ENCODE peak calls at places on chromosomes 7 and 10, in four cellular contexts. C is left lung, D is adrenal gland, E is heart left ventricle. M is an unnamed sample.

GRCh38 chr7:129391546-129392211 is 42.6 kb upstream of the STRIP2 start:
- DNase-seq in D (no peak), E (no peak), C (no peak), M (no peak)

GRCh38 chr7:105268056-105268455 is 120.7 kb downstream of the SRPK2 start:
- DNase-seq in E (no peak), D (no peak), C (no peak), M (no peak)

GRCh38 chr10:11910102-11910501 is 86.9 kb downstream of the PROSER2 start:
- DNase-seq in D (no peak), C (no peak), E (no peak), M (no peak)

GRCh38 chr10:110279062-110279986 is 25.4 kb downstream of the SMNDC1 start:
- DNase-seq in D (peak; percentile 59), C (no peak), E (no peak), M (no peak)

GRCh38 chr7:131769241-131769640 is 212.8 kb upstream of the PODXL start:
- DNase-seq in C (no peak), D (no peak), E (no peak), M (no peak)

GRCh38 chr10:110499796-110500514 is 2.2 kb downstream of the DUSP5 start:
- DNase-seq in D (no peak), E (no peak), C (no peak), M (no peak)

GRCh38 chr7:120825152-120825551 is 32.8 kb downstream of the TSPAN12 start:
- DNase-seq in D (no peak), E (no peak), C (no peak), M (no peak)

GRCh38 chr7:129707910-129708490 is 96.5 kb downstream of the NRF1 start:
- DNase-seq in E (no peak), D (no peak), C (no peak), M (no peak)

GRCh38 chr7:155796381-155797261 is 15.6 kb downstream of the SHH start:
- DNase-seq in D (peak; percentile 73), E (peak; percentile 85), C (peak; percentile 56), M (peak; percentile 57)

GRCh38 chr10:132660385-132660784 is 122.8 kb downstream of the INPP5A start:
- DNase-seq in C (no peak), D (no peak), E (no peak), M (no peak)

GRCh38 chr7:114901771-114902170 is 20.1 kb upstream of the MDFIC start:
- DNase-seq in E (no peak), D (no peak), C (no peak), M (no peak)

GRCh38 chr7:54260868-54261475 is 281.2 kb upstream of the VSTM2A start:
- DNase-seq in C (no peak), D (no peak), E (no peak), M (no peak)

GRCh38 chr7:17144313-17144712 is 154.1 kb upstream of the AHR start:
- DNase-seq in D (no peak), E (no peak), C (no peak), M (no peak)

GRCh38 chr10:4370376-4370775 is 455.6 kb upstream of the AKR1E2 start:
- DNase-seq in C (no peak), E (no peak), D (no peak), M (no peak)

GRCh38 chr10:97549587-97550322 is 22.8 kb upstream of the ANKRD2 start:
- DNase-seq in E (no peak), C (peak; percentile 32), D (no peak), M (peak; percentile 43)

GRCh38 chr10:34351161-34351560 is 463.9 kb downstream of the PARD3 start:
- DNase-seq in E (no peak), D (no peak), C (no peak), M (no peak)

GRCh38 chr7:45682358-45682735 is 108.2 kb downstream of the ADCY1 start:
- DNase-seq in E (no peak), C (no peak), D (peak; percentile 0), M (no peak)

GRCh38 chr7:3955751-3956696 is 655.0 kb downstream of the SDK1 start:
- DNase-seq in E (no peak), D (no peak), C (no peak), M (no peak)

GRCh38 chr7:66627151-66627681 is 1.5 kb upstream of the KCTD7 start:
- DNase-seq in E (no peak), C (peak; percentile 44), D (no peak), M (no peak)

GRCh38 chr7:47392241-47392759 is 189.6 kb downstream of the TNS3 start:
- DNase-seq in E (peak; percentile 81), C (peak; percentile 75), D (peak; percentile 94), M (peak; percentile 80)

GRCh38 chr10:118102116-118102515 is 55.4 kb upstream of the RAB11FIP2 start:
- DNase-seq in E (no peak), C (no peak), D (no peak), M (no peak)

GRCh38 chr10:98423691-98424120 is 8.7 kb upstream of the PYROXD2 start:
- DNase-seq in C (no peak), E (no peak), D (no peak), M (no peak)

GRCh38 chr7:137944168-137944567 is 57.7 kb downstream of the CREB3L2 start:
- DNase-seq in D (no peak), E (no peak), C (no peak), M (no peak)

GRCh38 chr7:141495057-141495456 is 56.2 kb upstream of the AGK start:
- DNase-seq in D (no peak), C (no peak), E (no peak), M (no peak)

GRCh38 chr7:84688671-84689070 is 494.1 kb upstream of the SEMA3A start:
- DNase-seq in C (no peak), E (no peak), D (no peak), M (no peak)

GRCh38 chr10:104546756-104547155 is 94.3 kb upstream of the SORCS3 start:
- DNase-seq in D (no peak), E (no peak), C (no peak), M (no peak)

GRCh38 chr10:77926566-77927342 is at the start of gene DLG5:
- DNase-seq in C (peak; percentile 70), E (peak; percentile 85), D (peak; percentile 77), M (peak; percentile 73)

GRCh38 chr7:158448701-158449100 is 138.9 kb downstream of the PTPRN2 start:
- DNase-seq in D (no peak), C (no peak), E (no peak), M (no peak)

GRCh38 chr7:158449942-158450341 is 137.7 kb downstream of the PTPRN2 start:
- DNase-seq in E (no peak), D (no peak), C (no peak), M (no peak)

GRCh38 chr7:158449266-158449665 is 138.4 kb downstream of the PTPRN2 start:
- DNase-seq in D (no peak), C (no peak), E (no peak), M (no peak)

GRCh38 chr7:158452331-158452730 is 135.3 kb downstream of the PTPRN2 start:
- DNase-seq in D (no peak), E (no peak), C (no peak), M (no peak)

DNA sequence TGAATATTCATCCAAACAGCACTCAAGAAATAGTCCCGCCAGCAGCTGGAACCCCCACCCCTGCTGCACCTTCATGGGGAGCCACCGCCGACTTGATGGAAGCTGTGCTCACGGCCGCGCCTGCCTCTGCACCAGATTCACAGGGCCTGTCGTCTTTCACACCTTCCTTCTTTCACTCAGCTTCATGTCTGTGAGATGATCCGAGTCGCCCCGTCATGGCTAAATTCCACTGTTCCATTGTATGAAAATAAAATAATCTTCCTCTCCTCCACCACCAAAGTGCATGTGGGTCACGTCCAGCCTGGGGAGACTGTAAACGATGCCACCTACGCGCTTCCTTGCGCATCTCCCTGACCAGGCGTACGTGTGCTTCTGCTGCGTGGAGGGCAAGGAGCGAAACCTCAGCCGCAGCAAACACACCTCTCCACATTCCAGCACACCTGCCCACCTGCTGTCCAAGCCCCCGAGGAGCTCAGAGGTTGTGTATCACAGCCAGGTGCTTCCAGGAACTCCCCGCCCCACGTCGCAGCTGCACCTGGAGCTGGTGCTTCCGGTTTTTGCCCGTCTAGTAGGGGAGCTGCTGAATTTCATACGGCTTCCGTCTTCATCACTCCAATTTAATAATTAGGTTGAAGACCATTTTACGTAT is 137.0 kb downstream of the PTPRN2 start:
- DNase-seq in D (no peak), C (no peak), E (no peak), M (no peak)
- H3K9me3 ChIP-seq in D (no peaks in the 10 kb centered on the region), C (no peaks in the 10 kb centered on the region), E (no peaks in the 10 kb centered on the region), M (no peaks in the 10 kb centered on the region)

DNA sequence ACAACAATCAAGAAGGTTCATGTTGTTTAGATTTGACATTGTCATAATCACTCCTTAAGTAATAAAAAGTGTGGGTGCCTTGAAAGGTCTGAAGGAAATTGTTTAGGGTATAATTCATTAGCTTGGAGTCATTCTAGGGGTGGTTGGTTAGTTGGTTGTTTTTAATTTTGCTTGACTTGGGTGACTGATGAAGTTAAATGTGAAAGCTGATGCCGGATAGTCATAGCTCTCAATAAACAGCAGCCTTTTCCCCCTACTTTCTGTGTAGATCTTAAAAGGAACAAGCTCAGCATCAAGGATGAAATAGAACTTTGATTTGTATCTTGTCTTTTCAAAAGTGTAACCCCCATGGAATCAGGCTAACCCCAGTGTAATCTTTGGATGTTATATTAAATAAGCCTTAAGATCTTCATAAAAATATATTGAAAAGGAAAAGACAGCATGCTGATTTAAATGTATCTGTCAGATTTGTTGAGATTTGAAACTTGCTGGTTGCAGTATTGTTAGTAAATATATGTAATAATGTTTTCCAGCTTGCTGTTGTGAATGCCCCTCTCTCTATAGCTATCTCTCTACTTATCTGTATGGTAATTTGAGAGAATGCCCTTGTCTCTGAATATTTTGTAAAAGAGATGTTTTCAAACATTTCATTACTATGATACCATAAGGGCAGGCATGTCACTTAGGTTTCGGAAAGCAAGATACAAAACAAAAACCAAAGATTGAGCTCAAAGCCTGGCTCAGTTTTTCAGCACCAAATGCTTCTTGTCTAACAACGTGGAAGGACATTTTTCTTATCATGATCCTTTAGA is 148.5 kb downstream of the ARID5B start:
- DNase-seq in D (no peak), C (no peak), E (no peak), M (no peak)
- H3K4me1 ChIP-seq in D (peaks cover 22% of the 10 kb centered on the region), C (peaks cover 31% of the 10 kb centered on the region), E (peaks cover 71% of the 10 kb centered on the region), M (peaks cover 95% of the 10 kb centered on the region)

DNA sequence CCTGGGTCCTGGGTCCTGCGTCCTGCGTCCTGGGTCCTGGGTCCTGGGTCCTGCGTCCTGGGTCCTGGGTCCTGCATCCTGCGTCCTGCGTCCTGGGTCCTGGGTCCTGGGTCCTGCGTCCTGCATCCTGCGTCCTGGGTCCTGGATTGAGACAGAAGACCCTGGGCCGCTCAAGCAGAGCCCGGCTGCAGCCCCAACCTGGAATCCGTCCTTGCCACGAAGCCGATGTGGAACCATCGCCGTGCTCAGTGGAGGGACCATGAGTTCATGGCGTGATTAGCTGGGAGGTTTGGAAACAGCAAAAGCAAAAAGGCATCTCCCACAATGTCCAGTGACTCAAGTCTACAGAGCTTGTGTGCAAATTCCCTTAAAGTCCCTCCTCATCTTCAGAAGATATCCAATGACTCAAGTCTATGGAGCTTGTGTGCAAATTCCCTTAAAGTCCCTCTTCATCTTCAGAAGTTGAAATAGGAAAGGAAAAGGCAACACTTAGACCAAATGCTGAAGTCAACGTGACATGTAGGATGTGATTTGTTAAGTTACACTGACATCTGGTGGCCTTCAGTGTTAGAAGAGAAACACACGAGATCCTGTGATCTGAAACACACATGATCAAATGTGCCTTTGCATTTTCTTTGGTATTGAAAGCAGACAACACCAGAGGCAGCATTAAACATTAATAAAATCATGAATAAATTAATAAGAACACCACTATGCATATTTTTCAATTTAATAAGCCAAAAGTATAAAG is 179.9 kb downstream of the PTPRN2 start:
- DNase-seq in C (no peak), E (no peak), D (no peak), M (no peak)
- TF ChIP-seq CTCF in C (peak; percentile 17), E (peak; percentile 27), D (peak; percentile 42), M (peak; percentile 62)

DNA sequence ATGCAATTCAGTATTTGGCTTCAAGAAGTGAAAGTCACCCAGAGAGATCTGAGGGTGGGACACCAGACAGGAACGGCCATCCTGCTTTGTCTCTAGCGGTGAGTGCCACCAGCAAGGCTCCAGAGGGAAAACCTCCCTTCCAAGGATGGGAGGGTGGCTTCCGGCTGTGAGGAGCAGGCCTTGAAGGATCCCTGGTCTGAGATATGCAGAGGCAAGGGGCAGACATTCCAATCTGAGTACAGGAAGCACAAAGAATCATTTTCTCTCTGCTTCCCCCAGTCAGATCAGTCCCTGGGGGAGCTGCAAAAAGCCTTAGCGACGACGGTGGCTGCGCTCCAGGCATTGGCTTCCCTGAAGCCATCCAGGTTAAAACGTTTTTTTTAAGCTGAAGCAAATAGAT is 167.4 kb downstream of the TEX36 start:
- DNase-seq in C (no peak), E (no peak), D (peak; percentile 16), M (no peak)
- H3K9me3 ChIP-seq in C (peaks cover 2% of the 10 kb centered on the region), E (no peaks in the 10 kb centered on the region), D (no peaks in the 10 kb centered on the region), M (peaks cover 9% of the 10 kb centered on the region)

M was measured in left ventricle myocardium inferior.